ENCODE peak calls at places on chromosomes 13 and 19, in five cellular contexts. One of them, this sample, is unnamed.

GRCh38 chr13:74064805-74065204 is 69.4 kb downstream of the KLF12 start:
- DNase-seq in ovary: no peak
- DNase-seq in tibial nerve: no peak
- DNase-seq in K562: no peak
- DNase-seq in upper lobe of left lung: no peak
- DNase-seq in this sample: no peak

GRCh38 chr13:48446454-48446853 is 33.5 kb upstream of the LPAR6 start:
- DNase-seq in ovary: no peak
- DNase-seq in tibial nerve: no peak
- DNase-seq in K562: no peak
- DNase-seq in upper lobe of left lung: no peak
- DNase-seq in this sample: no peak

GRCh38 chr19:16190198-16190597 is 5.0 kb downstream of the FAM32A start:
- DNase-seq in ovary: no peak
- DNase-seq in tibial nerve: no peak
- DNase-seq in K562: no peak
- DNase-seq in upper lobe of left lung: no peak
- DNase-seq in this sample: no peak

GRCh38 chr13:75818181-75819110 is 182.3 kb downstream of the LMO7 start:
- DNase-seq in ovary: no peak
- DNase-seq in tibial nerve: no peak
- DNase-seq in K562: no peak
- DNase-seq in upper lobe of left lung: no peak
- DNase-seq in this sample: no peak

GRCh38 chr13:27200413-27201066 is 28.9 kb upstream of the USP12 start:
- DNase-seq in ovary: no peak
- DNase-seq in tibial nerve: no peak
- DNase-seq in K562: no peak
- DNase-seq in upper lobe of left lung: no peak
- DNase-seq in this sample: no peak

GRCh38 chr13:75788494-75788991 is 152.4 kb downstream of the LMO7 start:
- DNase-seq in ovary: no peak
- DNase-seq in tibial nerve: no peak
- DNase-seq in K562: no peak
- DNase-seq in upper lobe of left lung: peak; percentile 79
- DNase-seq in this sample: peak; percentile 66

GRCh38 chr13:92436927-92437326 is 789.7 kb upstream of the GPC6 start:
- DNase-seq in ovary: no peak
- DNase-seq in tibial nerve: no peak
- DNase-seq in K562: no peak
- DNase-seq in upper lobe of left lung: no peak
- DNase-seq in this sample: no peak

GRCh38 chr13:107865643-107866006 is 349.7 kb downstream of the LIG4 start:
- DNase-seq in ovary: no peak
- DNase-seq in tibial nerve: no peak
- DNase-seq in K562: no peak
- DNase-seq in upper lobe of left lung: no peak
- DNase-seq in this sample: no peak

GRCh38 chr13:93522486-93522885 is 295.9 kb downstream of the GPC6 start:
- DNase-seq in ovary: no peak
- DNase-seq in tibial nerve: no peak
- DNase-seq in K562: no peak
- DNase-seq in upper lobe of left lung: no peak
- DNase-seq in this sample: no peak

DNA sequence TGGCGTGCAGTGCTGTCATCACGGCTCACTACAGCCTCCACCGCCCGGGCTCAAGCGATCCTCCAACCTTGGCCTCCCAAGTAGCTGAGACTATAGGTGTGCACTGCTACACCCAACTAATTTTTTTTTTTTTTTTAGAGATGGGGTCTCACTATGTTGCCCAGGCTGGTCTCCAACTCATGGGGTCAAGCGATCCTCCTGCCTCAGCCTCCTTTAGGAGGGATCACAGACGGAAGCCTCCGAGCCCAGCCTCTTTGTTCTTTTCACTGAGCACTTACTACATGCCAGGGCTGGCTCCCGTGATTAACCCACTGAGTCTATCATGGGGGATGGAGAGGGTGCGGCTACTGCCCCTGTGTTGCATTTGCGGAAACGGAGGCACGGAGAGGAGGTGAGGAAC is 12.9 kb upstream of the CACTIN start:
- DNase-seq in ovary: no peak
- DNase-seq in tibial nerve: no peak
- DNase-seq in K562: no peak
- DNase-seq in upper lobe of left lung: no peak
- DNase-seq in this sample: no peak
- H3K4me1 ChIP-seq in ovary: no peaks in the 10 kb centered on the region
- H3K4me1 ChIP-seq in tibial nerve: peaks cover 8% of the 10 kb centered on the region
- H3K4me1 ChIP-seq in K562: peaks cover 54% of the 10 kb centered on the region
- H3K4me1 ChIP-seq in upper lobe of left lung: no peaks in the 10 kb centered on the region
- H3K4me1 ChIP-seq in this sample: no peaks in the 10 kb centered on the region

GRCh38 chr19:40347476-40348124 is 597 bp downstream of the C19orf47 start:
- DNase-seq in ovary: no peak
- DNase-seq in tibial nerve: no peak
- DNase-seq in K562: no peak
- DNase-seq in upper lobe of left lung: no peak
- DNase-seq in this sample: no peak

GRCh38 chr19:40344422-40344821 is 3.8 kb downstream of the C19orf47 start:
- DNase-seq in ovary: no peak
- DNase-seq in tibial nerve: no peak
- DNase-seq in K562: no peak
- DNase-seq in upper lobe of left lung: no peak
- DNase-seq in this sample: no peak

GRCh38 chr19:40348961-40349507 is 539 bp downstream of the PLD3 start:
- DNase-seq in ovary: no peak
- DNase-seq in tibial nerve: peak; percentile 19
- DNase-seq in K562: peak; percentile 43
- DNase-seq in upper lobe of left lung: peak; percentile 28
- DNase-seq in this sample: no peak

GRCh38 chr19:40342644-40343311 is 5.4 kb downstream of the C19orf47 start:
- DNase-seq in ovary: no peak
- DNase-seq in tibial nerve: no peak
- DNase-seq in K562: no peak
- DNase-seq in upper lobe of left lung: no peak
- DNase-seq in this sample: no peak

GRCh38 chr19:40348125-40348913 is at the start of the genes C19orf47 and PLD3:
- DNase-seq in ovary: peak; percentile 99
- DNase-seq in tibial nerve: peak; percentile 97
- DNase-seq in K562: peak; percentile 100
- DNase-seq in upper lobe of left lung: peak; percentile 100
- DNase-seq in this sample: peak; percentile 99
- TF ChIP-seq EP300 in ovary: no peak
- TF ChIP-seq EP300 in tibial nerve: peak; percentile 98
- TF ChIP-seq EP300 in K562: peak; percentile 56
- TF ChIP-seq EP300 in upper lobe of left lung: no peak
- TF ChIP-seq EP300 in this sample: no peak

DNA sequence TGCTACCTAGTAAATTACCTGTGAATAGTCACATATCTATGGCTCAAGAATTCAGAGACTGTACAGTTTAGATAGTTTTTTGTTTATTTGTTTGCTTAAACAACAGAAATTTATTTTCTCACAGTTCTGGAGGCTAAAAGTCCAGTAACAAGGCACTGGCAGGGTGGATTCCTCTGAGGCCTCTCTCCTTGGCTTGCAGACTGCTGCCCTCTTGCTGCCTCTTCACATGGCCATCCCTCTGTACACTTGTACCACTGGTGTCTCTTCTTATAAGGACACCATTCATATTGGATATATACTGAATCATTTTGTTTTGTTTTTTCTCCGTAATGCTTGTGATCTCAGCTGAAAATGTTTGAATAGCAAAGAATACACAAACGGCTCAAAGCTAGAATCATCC is 56.4 kb upstream of the MIR17HG start:
- DNase-seq in ovary: no peak
- DNase-seq in tibial nerve: no peak
- DNase-seq in K562: no peak
- DNase-seq in upper lobe of left lung: no peak
- DNase-seq in this sample: no peak
- TF ChIP-seq CTCF in ovary: no peak
- TF ChIP-seq CTCF in tibial nerve: no peak
- TF ChIP-seq CTCF in K562: no peak
- TF ChIP-seq CTCF in upper lobe of left lung: no peak
- TF ChIP-seq CTCF in this sample: no peak

GRCh38 chr13:110549795-110550160 is 11.7 kb downstream of the RAB20 start:
- DNase-seq in ovary: no peak
- DNase-seq in tibial nerve: no peak
- DNase-seq in K562: no peak
- DNase-seq in upper lobe of left lung: no peak
- DNase-seq in this sample: no peak

GRCh38 chr13:110548891-110549794 is 12.4 kb downstream of the RAB20 start:
- DNase-seq in ovary: no peak
- DNase-seq in tibial nerve: no peak
- DNase-seq in K562: no peak
- DNase-seq in upper lobe of left lung: no peak
- DNase-seq in this sample: no peak

GRCh38 chr13:110553417-110553816 is 8.1 kb downstream of the RAB20 start:
- DNase-seq in ovary: no peak
- DNase-seq in tibial nerve: no peak
- DNase-seq in K562: no peak
- DNase-seq in upper lobe of left lung: no peak
- DNase-seq in this sample: no peak

GRCh38 chr13:110552767-110553166 is 8.8 kb downstream of the RAB20 start:
- DNase-seq in ovary: no peak
- DNase-seq in tibial nerve: no peak
- DNase-seq in K562: no peak
- DNase-seq in upper lobe of left lung: no peak
- DNase-seq in this sample: no peak

GRCh38 chr13:110551284-110551683 is 10.2 kb downstream of the RAB20 start:
- DNase-seq in ovary: no peak
- DNase-seq in tibial nerve: no peak
- DNase-seq in K562: no peak
- DNase-seq in upper lobe of left lung: no peak
- DNase-seq in this sample: no peak
- H3K4me1 ChIP-seq in ovary: peaks cover 13% of the 10 kb centered on the region
- H3K4me1 ChIP-seq in tibial nerve: peaks cover 90% of the 10 kb centered on the region
- H3K4me1 ChIP-seq in K562: peaks cover 19% of the 10 kb centered on the region
- H3K4me1 ChIP-seq in upper lobe of left lung: peaks cover 30% of the 10 kb centered on the region
- H3K4me1 ChIP-seq in this sample: peaks cover 50% of the 10 kb centered on the region

DNA sequence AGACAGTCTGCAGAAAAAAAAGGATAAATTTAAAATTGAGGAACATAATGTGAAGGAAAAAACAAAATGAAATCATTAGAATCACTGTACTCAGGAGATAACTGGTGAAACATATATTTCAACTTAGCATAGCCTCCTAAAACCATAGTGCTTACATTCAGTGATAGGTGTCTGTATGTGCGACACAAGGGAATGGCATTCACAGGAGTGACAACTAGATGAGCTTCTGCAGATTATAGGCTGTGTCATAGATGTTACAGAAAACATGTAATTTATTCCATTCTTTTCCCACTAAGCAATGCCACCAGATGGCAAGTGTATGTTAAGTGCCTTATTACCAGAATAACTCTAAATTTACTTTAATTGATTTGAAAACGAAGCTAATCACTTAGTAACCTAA is 960.0 kb upstream of the PCDH20 start:
- DNase-seq in ovary: no peak
- DNase-seq in tibial nerve: no peak
- DNase-seq in K562: no peak
- DNase-seq in upper lobe of left lung: no peak
- DNase-seq in this sample: no peak
- TF ChIP-seq EP300 in ovary: no peak
- TF ChIP-seq EP300 in tibial nerve: no peak
- TF ChIP-seq EP300 in K562: no peak
- TF ChIP-seq EP300 in upper lobe of left lung: no peak
- TF ChIP-seq EP300 in this sample: no peak